ENCODE peak calls at places on chromosome 20, in five cellular contexts. P is spleen, B is PC-3, N is cardiac muscle cell, Y is pancreas. I is an unnamed sample. For H3K36me3 and H3K4me1, the result is how much of the 10 kb centered on the place peaks cover.

GRCh38 chr20:58173091-58173490 is 55.4 kb downstream of the ANKRD60 start:
- DNase-seq in P (no peak), B (no peak), N (no peak), Y (no peak), I (peak)

GRCh38 chr20:52572687-52573086 is 381.1 kb upstream of the ZFP64 start:
- DNase-seq in P (no peak), B (no peak), N (peak), Y (no peak), I (no peak)

GRCh38 chr20:59141818-59142581 is 21.6 kb upstream of the ZNF831 start:
- DNase-seq in P (no peak), B (peak), N (peak), Y (no peak), I (no peak)

GRCh38 chr20:36861875-36862801 is 13.8 kb upstream of the TLDC2 start:
- DNase-seq in P (peak), B (peak), N (peak), Y (peak), I (peak)

GRCh38 chr20:58297394-58297793 is 12.1 kb upstream of the RAB22A start:
- DNase-seq in P (no peak), B (no peak), N (no peak), Y (no peak), I (no peak)

GRCh38 chr20:37980383-37980782 is 52.9 kb downstream of the TTI1 start:
- DNase-seq in P (no peak), B (no peak), N (no peak), Y (no peak), I (no peak)

GRCh38 chr20:15674253-15675145 is 898.7 kb downstream of the KIF16B start:
- DNase-seq in P (no peak), B (no peak), N (no peak), Y (no peak), I (no peak)

GRCh38 chr20:31859998-31860380 is 10.3 kb downstream of the DUSP15 start:
- DNase-seq in P (peak), B (no peak), N (no peak), Y (no peak), I (no peak)

GRCh38 chr20:21682576-21682975 is 22.9 kb upstream of the PAX1 start:
- DNase-seq in P (no peak), B (no peak), N (no peak), Y (no peak), I (no peak)

GRCh38 chr20:35121186-35121585 is 25.9 kb downstream of the EDEM2 start:
- DNase-seq in P (no peak), B (no peak), N (no peak), Y (no peak), I (no peak)

GRCh38 chr20:50335105-50335504 is 144.5 kb downstream of the CEBPB start:
- DNase-seq in P (peak), B (peak), N (peak), Y (no peak), I (no peak)

GRCh38 chr20:59596690-59597089 is 7.7 kb upstream of the PHACTR3 start:
- DNase-seq in P (no peak), B (no peak), N (no peak), Y (no peak), I (no peak)

GRCh38 chr20:31682927-31683326 is 39.7 kb downstream of the BCL2L1 start:
- DNase-seq in P (no peak), B (no peak), N (no peak), Y (no peak), I (no peak)

GRCh38 chr20:53856675-53857295 is 213.6 kb downstream of the BCAS1 start:
- DNase-seq in P (no peak), B (no peak), N (no peak), Y (no peak), I (no peak)

GRCh38 chr20:58006346-58007316 is 221.8 kb downstream of the ANKRD60 start:
- DNase-seq in P (peak), B (no peak), N (no peak), Y (no peak), I (no peak)

GRCh38 chr20:37179671-37180524 is 550 bp upstream of the MROH8 start:
- DNase-seq in P (no peak), B (peak), N (peak), Y (no peak), I (no peak)

GRCh38 chr20:39823239-39823638 is 861.1 kb downstream of the DHX35 start:
- DNase-seq in P (no peak), B (no peak), N (peak), Y (peak), I (no peak)

GRCh38 chr20:44701116-44701865 is 13.9 kb upstream of the CCN5 start:
- DNase-seq in P (no peak), B (no peak), N (peak), Y (no peak), I (no peak)

GRCh38 chr20:11103866-11104265 is 430.1 kb upstream of the JAG1 start:
- DNase-seq in P (no peak), B (no peak), N (peak), Y (no peak), I (no peak)

GRCh38 chr20:57964011-57964862 is 254.4 kb upstream of the PMEPA1 start:
- DNase-seq in P (no peak), B (no peak), N (no peak), Y (no peak), I (no peak)

GRCh38 chr20:13349240-13349604 is 128.1 kb downstream of the ISM1 start:
- DNase-seq in P (no peak), B (no peak), N (no peak), Y (no peak), I (no peak)

GRCh38 chr20:26347396-26347795 is 650.7 kb upstream of the ZNF337 start:
- DNase-seq in P (no peak), B (no peak), N (no peak), Y (no peak), I (no peak)

GRCh38 chr20:58340853-58341252 is 31.3 kb downstream of the RAB22A start:
- DNase-seq in P (no peak), B (peak), N (no peak), Y (no peak), I (no peak)

GRCh38 chr20:1122388-1123315 is 4.2 kb downstream of the PSMF1 start:
- DNase-seq in P (no peak), B (peak), N (peak), Y (peak), I (peak)

DNA sequence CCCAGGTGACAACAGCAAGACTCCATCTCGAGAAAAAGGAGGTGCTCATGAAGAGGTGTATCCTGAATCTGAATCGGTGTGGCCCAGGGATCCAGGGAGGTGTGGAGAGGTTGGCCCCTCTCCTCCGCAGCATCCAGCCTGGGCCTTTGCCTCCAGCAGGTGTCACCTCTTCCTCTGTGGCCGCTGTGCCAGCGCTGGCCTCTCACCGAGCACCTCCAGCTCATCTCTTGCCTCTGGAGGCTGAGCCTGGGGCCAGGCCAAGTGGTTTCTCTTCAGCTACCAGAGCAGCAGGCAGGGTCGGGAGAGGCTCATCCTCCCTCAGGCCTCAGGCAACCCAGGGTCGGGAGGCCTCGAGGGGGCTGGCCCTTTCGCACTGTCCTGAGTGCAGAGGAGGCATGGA is 1.2 kb upstream of the COL20A1 start:
- DNase-seq in P (no peak), B (no peak), N (no peak), Y (no peak), I (no peak)
- H3K36me3 ChIP-seq in P (under half), B (under half), N (under half), Y (under half), I (under half)

GRCh38 chr20:25061103-25061799 is 3.3 kb upstream of the ACSS1 start:
- DNase-seq in P (peak), B (no peak), N (no peak), Y (peak), I (peak)
- H3K4me1 ChIP-seq in P (under half), B (under half), N (under half), Y (under half), I (under half)

DNA sequence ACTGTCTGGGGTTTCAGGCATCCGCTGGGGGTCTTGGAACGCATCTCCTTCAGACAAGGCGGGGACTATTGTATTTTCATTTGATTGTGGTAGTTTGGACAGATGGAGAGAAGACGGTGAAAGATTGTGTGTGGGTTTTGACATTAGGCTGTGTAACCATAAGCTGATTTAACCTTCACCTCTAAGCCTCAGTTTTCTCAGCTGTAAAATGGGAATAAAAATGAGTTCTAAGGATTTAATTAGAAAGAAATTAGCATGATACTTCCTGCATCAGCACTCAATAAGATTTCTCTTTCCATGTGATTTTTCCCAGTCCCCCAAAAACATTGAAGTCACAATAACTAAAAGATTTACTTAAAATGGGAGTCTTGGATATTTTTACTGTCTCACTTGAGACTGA is 78.1 kb downstream of the CBFA2T2 start:
- DNase-seq in P (no peak), B (no peak), N (no peak), Y (no peak), I (no peak)
- H3K27ac ChIP-seq in P (no peak), B (no peak), N (peak), Y (no peak), I (no peak)

GRCh38 chr20:17956099-17956685 is 12.4 kb downstream of the SNX5 start:
- DNase-seq in P (no peak), B (no peak), N (no peak), Y (no peak), I (no peak)

GRCh38 chr20:17955302-17955701 is 13.3 kb downstream of the SNX5 start:
- DNase-seq in P (no peak), B (no peak), N (peak), Y (no peak), I (no peak)

GRCh38 chr20:17959257-17959627 is 9.4 kb downstream of the SNX5 start:
- DNase-seq in P (no peak), B (no peak), N (no peak), Y (no peak), I (no peak)

GRCh38 chr20:17958326-17959256 is 10.0 kb downstream of the SNX5 start:
- DNase-seq in P (no peak), B (peak), N (peak), Y (no peak), I (no peak)

GRCh38 chr20:17957505-17958325 is 10.9 kb downstream of the SNX5 start:
- DNase-seq in P (no peak), B (no peak), N (peak), Y (no peak), I (no peak)
- H3K36me3 ChIP-seq in P (under half), B (half or more), N (under half), Y (under half), I (under half)